ENCODE peak calls at places on chromosomes 13 and 19, in four cellular contexts. Z is NB4, G is cardiac muscle cell, K is fibroblast of villous mesenchyme. U is an unnamed sample.
A peak's percentile ranks its signal among the peaks of the same experiment; 100 is the strongest.

GRCh38 chr19:55386515-55386947 is 799 bp downstream of the RPL28 start:
- DNase-seq in K (no peak), Z (no peak), G (no peak), U (no peak)

GRCh38 chr13:23770428-23770827 is 118.8 kb downstream of the MIPEP start:
- DNase-seq in Z (peak; percentile 4), K (no peak), G (no peak), U (peak; percentile 64)

GRCh38 chr19:46023311-46023779 is 492 bp upstream of the PGLYRP1 start:
- DNase-seq in K (no peak), G (no peak), Z (peak; percentile 45), U (no peak)

GRCh38 chr19:49338691-49339363 is 3.6 kb downstream of the CD37 start:
- DNase-seq in Z (no peak), K (peak; percentile 19), G (peak; percentile 65), U (peak; percentile 92)

GRCh38 chr19:46155237-46155636 is 7.2 kb downstream of the IGFL2 start:
- DNase-seq in K (no peak), Z (no peak), G (no peak), U (peak; percentile 53)

GRCh38 chr19:677601-678380 is 1.6 kb downstream of the FSTL3 start:
- DNase-seq in G (no peak), K (no peak), Z (no peak), U (no peak)

GRCh38 chr19:35730326-35730725 is 11.9 kb downstream of the IGFLR1 start:
- DNase-seq in K (no peak), Z (no peak), G (no peak), U (no peak)

GRCh38 chr19:33484226-33484774 is 37.3 kb downstream of the PEPD start:
- DNase-seq in K (no peak), Z (no peak), G (no peak), U (no peak)

GRCh38 chr13:45833663-45834062 is 17.9 kb downstream of the SIAH3 start:
- DNase-seq in K (peak; percentile 9), G (peak; percentile 20), Z (peak; percentile 76), U (no peak)

GRCh38 chr13:84362777-84363176 is 480.5 kb upstream of the SLITRK1 start:
- DNase-seq in Z (no peak), K (no peak), G (no peak), U (no peak)

GRCh38 chr19:48739400-48739825 is 997 bp downstream of the RASIP1 start:
- DNase-seq in G (no peak), Z (no peak), K (no peak), U (no peak)

GRCh38 chr19:47414469-47414868 is 4.9 kb downstream of the MEIS3 start:
- DNase-seq in Z (peak; percentile 89), K (no peak), G (no peak), U (no peak)

GRCh38 chr19:3397266-3398022 is 31.1 kb downstream of the NFIC start:
- DNase-seq in K (no peak), G (peak; percentile 33), Z (peak; percentile 23), U (no peak)

GRCh38 chr13:100887729-100888151 is 213.1 kb upstream of the TMTC4 start:
- DNase-seq in K (peak; percentile 78), G (peak; percentile 13), Z (peak; percentile 56), U (no peak)

GRCh38 chr13:76854894-76855293 is 31.3 kb downstream of the KCTD12 start:
- DNase-seq in K (peak; percentile 14), Z (no peak), G (no peak), U (no peak)

GRCh38 chr19:11382898-11383705 is 1.0 kb downstream of the EPOR start:
- DNase-seq in G (peak; percentile 42), Z (peak; percentile 72), K (peak; percentile 42), U (no peak)

GRCh38 chr13:30796132-30796832 is 60.9 kb downstream of the ALOX5AP start:
- DNase-seq in K (peak; percentile 57), Z (peak; percentile 61), G (peak; percentile 63), U (no peak)

GRCh38 chr19:36010402-36010801 is 1.8 kb upstream of the SYNE4 start:
- DNase-seq in G (no peak), Z (no peak), K (no peak), U (no peak)

U was measured in esophagus muscularis mucosa.